ENCODE peak calls at places on chromosomes 3 and 15, in six cellular contexts. D is epithelial cell of esophagus, G is psoas muscle, F is uterus, W is bronchial epithelial cell, P is fibroblast of the aortic adventitia. H is an unnamed sample.

GRCh38 chr3:167899090-167899489 is 163.6 kb downstream of the SERPINI1 start:
- DNase-seq in D (no peak), G (no peak), F (no peak), W (no peak), P (no peak), H (no peak)

GRCh38 chr3:105700575-105700974 is 168.2 kb downstream of the CBLB start:
- DNase-seq in D (no peak), G (no peak), F (no peak), W (no peak), P (no peak), H (no peak)

GRCh38 chr3:147701195-147701594 is 292.0 kb downstream of the ZIC1 start:
- DNase-seq in D (no peak), G (no peak), F (no peak), W (no peak), P (peak), H (no peak)

GRCh38 chr15:75981149-75981815 is 30.9 kb downstream of the NRG4 start:
- DNase-seq in D (no peak), G (no peak), F (no peak), W (no peak), P (no peak), H (no peak)

GRCh38 chr15:28002136-28002861 is 96.8 kb downstream of the OCA2 start:
- DNase-seq in D (no peak), G (no peak), F (no peak), W (no peak), P (no peak), H (no peak)

GRCh38 chr15:59999064-59999377 is 5.1 kb upstream of the FOXB1 start:
- DNase-seq in D (no peak), G (no peak), F (no peak), W (no peak), P (no peak), H (no peak)

GRCh38 chr3:74537857-74538256 is 76.6 kb downstream of the CNTN3 start:
- DNase-seq in D (no peak), G (no peak), F (no peak), W (no peak), P (no peak), H (no peak)

GRCh38 chr15:40254452-40254851 is 15.6 kb downstream of the PAK6 start:
- DNase-seq in D (no peak), G (no peak), F (no peak), W (no peak), P (no peak), H (no peak)

GRCh38 chr15:90036343-90036742 is 35.2 kb downstream of the ZNF710 start:
- DNase-seq in D (no peak), G (peak), F (no peak), W (no peak), P (no peak), H (no peak)

GRCh38 chr3:30342319-30343060 is 263.9 kb upstream of the TGFBR2 start:
- DNase-seq in D (peak), G (no peak), F (peak), W (peak), P (peak), H (peak)

GRCh38 chr3:100125539-100125938 is 11.2 kb upstream of the FILIP1L start:
- DNase-seq in D (no peak), G (no peak), F (no peak), W (no peak), P (no peak), H (no peak)

GRCh38 chr3:119245778-119246177 is 5.1 kb upstream of the B4GALT4 start:
- DNase-seq in D (no peak), G (peak), F (no peak), W (no peak), P (no peak), H (no peak)

GRCh38 chr15:25710184-25710583 is 152.9 kb downstream of the ATP10A start:
- DNase-seq in D (no peak), G (peak), F (no peak), W (no peak), P (peak), H (no peak)

GRCh38 chr15:90561344-90562244 is 31.9 kb downstream of the CRTC3 start:
- DNase-seq in D (no peak), G (no peak), F (peak), W (no peak), P (peak), H (peak)

DNA sequence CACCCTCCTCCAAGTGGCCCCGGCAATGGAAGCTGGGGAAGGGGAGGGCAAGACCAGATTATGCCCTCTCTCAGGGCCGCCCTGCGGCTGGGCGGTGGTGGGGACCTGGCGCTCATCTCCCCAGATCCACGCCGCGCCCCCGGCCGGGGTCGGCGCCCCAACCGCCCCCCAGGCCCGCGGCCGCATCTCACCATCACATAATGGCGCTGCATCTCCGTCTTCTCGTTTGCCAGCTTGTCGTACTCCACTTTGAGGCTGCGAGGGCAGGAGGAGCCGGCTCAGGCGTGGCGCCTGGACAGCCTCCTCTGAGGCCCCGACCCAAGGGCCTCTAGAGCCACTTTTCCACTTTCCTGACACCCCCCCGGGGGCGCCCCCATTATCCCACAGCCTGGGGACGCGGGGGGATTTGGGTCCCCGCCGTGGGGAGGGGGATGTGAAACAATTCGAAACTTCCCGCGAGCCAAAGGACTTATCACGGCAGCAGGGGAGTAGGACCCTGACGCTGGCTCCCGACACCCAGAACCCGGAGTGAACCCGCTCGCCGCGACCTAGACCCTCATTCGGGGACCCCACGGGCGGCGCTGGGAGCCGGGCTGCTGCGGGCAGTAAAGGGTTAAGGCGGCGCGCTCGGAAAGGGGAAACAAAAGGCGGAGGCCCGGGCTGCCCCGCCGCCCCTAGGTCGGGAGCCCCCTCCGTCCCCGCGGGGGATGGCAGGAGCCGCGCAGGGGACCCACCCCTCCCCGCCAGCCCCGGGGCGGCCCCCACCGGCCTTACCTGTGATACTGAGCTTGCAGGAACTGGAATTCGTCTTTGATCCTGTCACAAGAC is 2.1 kb downstream of the TLE3 start:
- DNase-seq in D (peak), G (peak), F (no peak), W (no peak), P (no peak), H (no peak)
- TF ChIP-seq CTCF in D (no peak), G (no peak), F (no peak), W (no peak), P (no peak), H (no peak)

DNA sequence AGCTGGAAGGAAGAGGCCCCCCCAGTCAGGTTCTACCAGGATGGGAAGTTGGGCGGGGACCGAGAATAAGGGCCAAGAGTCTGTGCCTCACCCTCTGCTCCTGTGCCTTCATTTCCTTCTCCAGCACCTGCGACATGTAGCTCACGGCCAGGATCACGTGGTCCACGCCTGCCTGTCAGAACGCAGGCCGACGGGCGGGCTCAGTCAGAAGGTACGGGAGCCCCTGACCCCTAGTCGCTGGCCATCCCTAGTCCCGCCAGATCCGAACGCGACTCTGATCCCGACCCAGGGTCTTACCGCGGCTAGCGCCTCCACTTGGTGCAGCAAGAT is 485 bp downstream of the GMPPB start:
- DNase-seq in D (peak), G (peak), F (peak), W (peak), P (peak), H (no peak)
- H3K4me3 ChIP-seq in D (peak), G (peak), F (peak), W (peak), P (peak), H (peak)

GRCh38 chr15:51382787-51383186 is 41.3 kb downstream of the GLDN start:
- DNase-seq in D (peak), G (no peak), F (no peak), W (peak), P (peak), H (no peak)
- TF ChIP-seq CTCF in D (peak), G (peak), F (no peak), W (peak), P (peak), H (peak)

GRCh38 chr15:70476441-70476840 is 286.9 kb downstream of the UACA start:
- DNase-seq in D (no peak), G (no peak), F (no peak), W (no peak), P (no peak), H (no peak)

GRCh38 chr15:70475921-70476320 is 287.4 kb downstream of the UACA start:
- DNase-seq in D (no peak), G (no peak), F (no peak), W (no peak), P (peak), H (no peak)

GRCh38 chr15:70479056-70479455 is 284.3 kb downstream of the UACA start:
- DNase-seq in D (no peak), G (no peak), F (no peak), W (no peak), P (no peak), H (no peak)

GRCh38 chr15:70478251-70478990 is 284.9 kb downstream of the UACA start:
- DNase-seq in D (no peak), G (no peak), F (peak), W (no peak), P (no peak), H (no peak)

GRCh38 chr15:70477750-70478250 is 285.6 kb downstream of the UACA start:
- DNase-seq in D (no peak), G (no peak), F (no peak), W (no peak), P (no peak), H (no peak)
- H3K4me3 ChIP-seq in D (no peak), G (no peak), F (no peak), W (no peak), P (no peak), H (no peak)

GRCh38 chr3:113276581-113277080 is 65.3 kb downstream of the BOC start:
- DNase-seq in D (no peak), G (no peak), F (peak), W (no peak), P (no peak), H (no peak)

GRCh38 chr3:113274959-113275556 is 63.7 kb downstream of the BOC start:
- DNase-seq in D (no peak), G (no peak), F (peak), W (no peak), P (no peak), H (no peak)

GRCh38 chr3:113277414-113277813 is 66.1 kb downstream of the BOC start:
- DNase-seq in D (no peak), G (no peak), F (no peak), W (no peak), P (no peak), H (no peak)

GRCh38 chr3:113274425-113274824 is 63.1 kb downstream of the BOC start:
- DNase-seq in D (no peak), G (no peak), F (peak), W (no peak), P (no peak), H (no peak)

GRCh38 chr3:113275876-113276580 is 64.7 kb downstream of the BOC start:
- DNase-seq in D (peak), G (peak), F (peak), W (peak), P (peak), H (peak)
- TF ChIP-seq CTCF in D (no peak), G (no peak), F (no peak), W (no peak), P (peak), H (peak)

DNA sequence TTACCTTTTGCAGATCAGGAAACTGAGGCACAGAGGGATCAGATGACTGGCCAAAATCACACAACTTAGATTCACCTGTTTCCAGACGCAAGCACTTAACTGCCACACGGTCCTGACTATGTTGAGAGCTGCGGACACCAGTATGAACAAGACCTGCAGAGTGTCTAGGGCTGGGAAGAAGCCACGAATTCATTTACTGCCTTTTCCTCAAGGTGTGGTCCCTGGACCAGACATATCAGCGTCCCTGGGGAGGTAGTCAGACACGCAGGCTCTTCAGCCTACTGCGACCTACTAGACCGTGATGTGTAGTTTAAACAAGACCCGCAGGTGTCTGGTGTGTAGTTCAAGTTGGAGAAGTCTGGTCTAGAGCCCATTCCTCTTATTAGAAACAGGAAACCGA is 541 bp upstream of the SLC6A11 start:
- DNase-seq in D (no peak), G (no peak), F (no peak), W (no peak), P (no peak), H (no peak)
- H3K4me3 ChIP-seq in D (no peak), G (peak), F (no peak), W (peak), P (no peak), H (no peak)